ENCODE peak calls at places on chromosomes 1 and 21, in four cellular contexts. F is fibroblast of lung, R is MM.1S, G is H9. V is an unnamed sample. For H3K27me3, the result is how much of the 10 kb centered on the place peaks cover.

GRCh38 chr1:119542492-119542946 is 35.5 kb downstream of the HSD3B1 start:
- DNase-seq in F (peak), R (no peak), G (no peak), V (no peak)

GRCh38 chr1:26041978-26042377 is 3.9 kb downstream of the SLC30A2 start:
- DNase-seq in F (no peak), R (no peak), G (no peak), V (no peak)

GRCh38 chr1:38872401-38873026 is 634 bp downstream of the MYCBP start:
- DNase-seq in F (peak), R (peak), G (no peak), V (no peak)

GRCh38 chr1:66242646-66243547 is 291.1 kb upstream of the SGIP1 start:
- DNase-seq in F (peak), R (peak), G (peak), V (peak)

GRCh38 chr1:78101514-78101913 is 55.7 kb downstream of the GIPC2 start:
- DNase-seq in F (peak), R (no peak), G (no peak), V (no peak)

GRCh38 chr1:197664391-197664790 is 110.9 kb downstream of the DENND1B start:
- DNase-seq in F (no peak), R (no peak), G (no peak), V (no peak)

GRCh38 chr1:168148916-168149315 is 12.2 kb upstream of the GPR161 start:
- DNase-seq in F (no peak), R (peak), G (no peak), V (no peak)

GRCh38 chr1:208042868-208043267 is 131.9 kb upstream of the CD34 start:
- DNase-seq in F (no peak), R (no peak), G (no peak), V (no peak)

GRCh38 chr1:48817505-48818114 is 40.9 kb upstream of the BEND5 start:
- DNase-seq in F (peak), R (peak), G (peak), V (peak)

GRCh38 chr1:59116920-59117542 is 179.9 kb upstream of the FGGY start:
- DNase-seq in F (peak), R (no peak), G (peak), V (peak)

GRCh38 chr1:216464489-216464888 is 41.2 kb upstream of the USH2A start:
- DNase-seq in F (peak), R (no peak), G (no peak), V (no peak)

GRCh38 chr21:41410361-41410760 is 15.7 kb upstream of the MX1 start:
- DNase-seq in F (peak), R (no peak), G (no peak), V (no peak)

GRCh38 chr1:180811886-180812285 is 100.8 kb upstream of the KIAA1614 start:
- DNase-seq in F (peak), R (no peak), G (no peak), V (no peak)

GRCh38 chr1:184387069-184387870 is 441 bp downstream of the C1orf21 start:
- DNase-seq in F (peak), R (peak), G (peak), V (peak)

GRCh38 chr1:166888710-166889109 is 12.6 kb upstream of the TADA1 start:
- DNase-seq in F (no peak), R (no peak), G (no peak), V (no peak)

GRCh38 chr1:94773931-94774422 is 46.2 kb upstream of the SLC44A3 start:
- DNase-seq in F (peak), R (no peak), G (no peak), V (peak)

GRCh38 chr1:213693864-213694263 is 293.9 kb upstream of the PROX1 start:
- DNase-seq in F (no peak), R (no peak), G (no peak), V (peak)

GRCh38 chr21:42301371-42302291 is 13.6 kb downstream of the TFF3 start:
- DNase-seq in F (no peak), R (no peak), G (no peak), V (no peak)

GRCh38 chr1:40750326-40750975 is 33.1 kb upstream of the KCNQ4 start:
- DNase-seq in F (peak), R (no peak), G (no peak), V (no peak)

GRCh38 chr1:110677016-110677415 is 2.3 kb upstream of the KCNA3 start:
- DNase-seq in F (no peak), R (no peak), G (no peak), V (no peak)

GRCh38 chr1:10916991-10917390 is 95.5 kb upstream of the TARDBP start:
- DNase-seq in F (no peak), R (no peak), G (no peak), V (no peak)

GRCh38 chr1:10916311-10916710 is 96.1 kb upstream of the TARDBP start:
- DNase-seq in F (no peak), R (no peak), G (no peak), V (no peak)

GRCh38 chr1:10918531-10918930 is 93.9 kb upstream of the TARDBP start:
- DNase-seq in F (peak), R (no peak), G (no peak), V (no peak)

GRCh38 chr1:10915594-10915993 is 96.9 kb upstream of the TARDBP start:
- DNase-seq in F (no peak), R (no peak), G (no peak), V (peak)

GRCh38 chr1:10917513-10918454 is 94.7 kb upstream of the TARDBP start:
- DNase-seq in F (no peak), R (no peak), G (no peak), V (no peak)
- H3K9ac ChIP-seq in F (no peak), R (no peak), G (no peak), V (no peak)

GRCh38 chr1:200877839-200878551 is 5.2 kb downstream of the GPR25 start:
- DNase-seq in F (no peak), R (no peak), G (no peak), V (peak)
- H3K27me3 ChIP-seq in F (under half), R (under half), G (under half), V (under half)

GRCh38 chr1:211135342-211135950 is 1.5 kb upstream of the KCNH1 start:
- DNase-seq in F (peak), R (peak), G (no peak), V (no peak)

GRCh38 chr1:211129790-211130189 is 4.2 kb downstream of the KCNH1 start:
- DNase-seq in F (no peak), R (no peak), G (no peak), V (no peak)

GRCh38 chr1:211132681-211133392 is 1.1 kb downstream of the KCNH1 start:
- DNase-seq in F (no peak), R (no peak), G (no peak), V (peak)

GRCh38 chr1:211133393-211133840 is 531 bp downstream of the KCNH1 start:
- DNase-seq in F (peak), R (no peak), G (peak), V (peak)

DNA sequence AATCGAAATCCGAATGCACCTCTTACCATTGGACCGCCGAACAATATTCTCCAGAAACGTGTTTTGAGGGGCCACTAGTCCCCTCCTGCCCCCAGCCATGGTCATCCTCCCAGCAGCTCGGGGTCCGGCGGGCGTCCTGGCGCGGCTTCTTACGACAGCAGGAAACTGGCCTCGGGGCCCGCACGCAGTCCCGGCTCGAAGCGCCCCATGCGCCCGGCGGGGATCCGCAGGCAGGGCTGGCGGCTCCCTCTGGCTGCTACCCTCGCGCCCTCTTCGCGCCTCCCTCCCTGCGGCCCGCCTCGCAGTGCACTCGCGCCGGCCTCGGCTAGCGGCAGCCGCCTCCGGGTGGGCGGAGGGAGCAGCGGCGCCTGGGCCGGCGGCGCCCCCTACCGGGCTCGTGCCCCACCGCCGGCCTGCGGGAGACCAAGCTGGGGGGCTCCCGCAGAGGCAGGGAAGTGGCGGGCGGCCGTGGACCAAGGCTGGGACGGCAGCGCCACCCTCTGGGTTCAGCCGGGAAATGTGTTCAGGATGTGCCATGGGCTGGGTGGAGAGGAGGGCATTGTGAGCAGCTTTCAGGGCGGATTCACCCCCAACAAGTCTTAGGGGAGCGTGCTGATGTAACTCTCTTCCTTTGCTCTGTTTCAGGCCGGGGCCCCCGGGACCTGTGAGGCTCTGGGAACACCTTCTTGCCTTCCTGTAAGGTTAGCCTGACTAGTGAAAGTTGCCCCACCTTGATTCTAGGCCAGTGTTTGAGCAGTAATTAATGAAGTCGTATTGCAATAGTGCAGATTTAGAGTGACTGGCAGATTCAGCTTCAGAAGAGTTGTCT is at the start of gene KCNH1:
- DNase-seq in F (peak), R (peak), G (peak), V (peak)
- TF ChIP-seq CTCF in F (peak), R (peak), G (peak), V (peak)

GRCh38 chr1:201153474-201154388 is 543 bp downstream of the TMEM9 start:
- DNase-seq in F (peak), R (no peak), G (no peak), V (no peak)
- H3K9ac ChIP-seq in F (peak), R (peak), G (peak), V (peak)